ENCODE peak calls at places on chromosomes 2 and 18, in four cellular contexts. One of them, this sample, is unnamed. For H3K4me1, the result is how much of the 10 kb centered on the place peaks cover.

GRCh38 chr2:132547089-132547687 is 122.8 kb downstream of the LYPD1 start:
- DNase-seq in A549: peak
- DNase-seq in prostate gland: peak
- DNase-seq in H1: peak
- DNase-seq in this sample: no peak

GRCh38 chr2:101081508-101081907 is 69.7 kb downstream of the TBC1D8 start:
- DNase-seq in A549: no peak
- DNase-seq in prostate gland: no peak
- DNase-seq in H1: no peak
- DNase-seq in this sample: no peak

GRCh38 chr2:234814366-234814765 is 137.5 kb upstream of the SH3BP4 start:
- DNase-seq in A549: no peak
- DNase-seq in prostate gland: no peak
- DNase-seq in H1: no peak
- DNase-seq in this sample: no peak

GRCh38 chr2:85913854-85914524 is 25.2 kb upstream of the ST3GAL5 start:
- DNase-seq in A549: no peak
- DNase-seq in prostate gland: no peak
- DNase-seq in H1: no peak
- DNase-seq in this sample: no peak

GRCh38 chr18:26655614-26656400 is 107.5 kb upstream of the KCTD1 start:
- DNase-seq in A549: peak
- DNase-seq in prostate gland: peak
- DNase-seq in H1: peak
- DNase-seq in this sample: no peak

GRCh38 chr2:38509322-38509946 is 93.3 kb downstream of the HNRNPLL start:
- DNase-seq in A549: no peak
- DNase-seq in prostate gland: no peak
- DNase-seq in H1: no peak
- DNase-seq in this sample: no peak

GRCh38 chr2:64606495-64607363 is 47.0 kb downstream of the SERTAD2 start:
- DNase-seq in A549: no peak
- DNase-seq in prostate gland: peak
- DNase-seq in H1: peak
- DNase-seq in this sample: peak

GRCh38 chr2:170883683-170884082 is 45.4 kb upstream of the GORASP2 start:
- DNase-seq in A549: no peak
- DNase-seq in prostate gland: no peak
- DNase-seq in H1: no peak
- DNase-seq in this sample: no peak

GRCh38 chr18:45084207-45084606 is 403.5 kb downstream of the SETBP1 start:
- DNase-seq in A549: no peak
- DNase-seq in prostate gland: peak
- DNase-seq in H1: no peak
- DNase-seq in this sample: no peak

GRCh38 chr2:230864605-230865323 is at the start of gene ITM2C:
- DNase-seq in A549: peak
- DNase-seq in prostate gland: peak
- DNase-seq in H1: peak
- DNase-seq in this sample: no peak

GRCh38 chr18:43789234-43790000 is 512.1 kb upstream of the SYT4 start:
- DNase-seq in A549: no peak
- DNase-seq in prostate gland: no peak
- DNase-seq in H1: no peak
- DNase-seq in this sample: no peak

GRCh38 chr2:217945530-217945929 is 57.3 kb downstream of the TNS1 start:
- DNase-seq in A549: no peak
- DNase-seq in prostate gland: no peak
- DNase-seq in H1: no peak
- DNase-seq in this sample: no peak

GRCh38 chr2:62831729-62832128 is 126.2 kb downstream of the EHBP1 start:
- DNase-seq in A549: no peak
- DNase-seq in prostate gland: no peak
- DNase-seq in H1: no peak
- DNase-seq in this sample: no peak

GRCh38 chr2:191474459-191474858 is 203.5 kb upstream of the NABP1 start:
- DNase-seq in A549: no peak
- DNase-seq in prostate gland: no peak
- DNase-seq in H1: no peak
- DNase-seq in this sample: no peak

GRCh38 chr18:77006305-77007175 is 126.0 kb downstream of the MBP start:
- DNase-seq in A549: no peak
- DNase-seq in prostate gland: no peak
- DNase-seq in H1: no peak
- DNase-seq in this sample: no peak

GRCh38 chr2:85899849-85900248 is 11.1 kb upstream of the ST3GAL5 start:
- DNase-seq in A549: no peak
- DNase-seq in prostate gland: no peak
- DNase-seq in H1: no peak
- DNase-seq in this sample: no peak

GRCh38 chr2:203583084-203583695 is 48.1 kb upstream of the RAPH1 start:
- DNase-seq in A549: no peak
- DNase-seq in prostate gland: no peak
- DNase-seq in H1: no peak
- DNase-seq in this sample: no peak

GRCh38 chr2:64276417-64277095 is 132.3 kb upstream of the PELI1 start:
- DNase-seq in A549: no peak
- DNase-seq in prostate gland: no peak
- DNase-seq in H1: peak
- DNase-seq in this sample: no peak

GRCh38 chr2:18762667-18763066 is 173.3 kb upstream of the NT5C1B start:
- DNase-seq in A549: no peak
- DNase-seq in prostate gland: no peak
- DNase-seq in H1: no peak
- DNase-seq in this sample: no peak

DNA sequence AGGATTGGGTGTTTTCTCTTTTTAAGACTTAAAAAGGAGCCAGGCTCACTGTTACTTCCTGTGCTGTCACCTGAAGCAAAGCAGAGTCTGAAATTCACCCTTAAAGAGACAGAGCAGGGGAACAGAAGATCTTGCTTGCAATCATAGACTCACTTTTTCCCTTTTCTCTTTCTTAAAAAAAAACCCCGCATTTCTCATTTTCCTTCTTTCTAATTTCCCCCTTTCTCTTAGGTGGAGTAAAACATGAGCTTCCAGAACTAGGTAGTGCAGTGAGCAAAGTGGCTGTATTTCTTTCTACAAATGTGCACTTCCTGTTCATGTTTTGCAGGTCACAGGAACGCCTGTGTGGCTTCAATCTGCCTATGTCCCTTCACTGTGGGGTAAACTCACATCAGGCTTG is 381.2 kb downstream of the LPIN1 start:
- DNase-seq in A549: no peak
- DNase-seq in prostate gland: no peak
- DNase-seq in H1: no peak
- DNase-seq in this sample: no peak
- H3K4me3 ChIP-seq in A549: no peak
- H3K4me3 ChIP-seq in prostate gland: no peak
- H3K4me3 ChIP-seq in H1: no peak
- H3K4me3 ChIP-seq in this sample: no peak

DNA sequence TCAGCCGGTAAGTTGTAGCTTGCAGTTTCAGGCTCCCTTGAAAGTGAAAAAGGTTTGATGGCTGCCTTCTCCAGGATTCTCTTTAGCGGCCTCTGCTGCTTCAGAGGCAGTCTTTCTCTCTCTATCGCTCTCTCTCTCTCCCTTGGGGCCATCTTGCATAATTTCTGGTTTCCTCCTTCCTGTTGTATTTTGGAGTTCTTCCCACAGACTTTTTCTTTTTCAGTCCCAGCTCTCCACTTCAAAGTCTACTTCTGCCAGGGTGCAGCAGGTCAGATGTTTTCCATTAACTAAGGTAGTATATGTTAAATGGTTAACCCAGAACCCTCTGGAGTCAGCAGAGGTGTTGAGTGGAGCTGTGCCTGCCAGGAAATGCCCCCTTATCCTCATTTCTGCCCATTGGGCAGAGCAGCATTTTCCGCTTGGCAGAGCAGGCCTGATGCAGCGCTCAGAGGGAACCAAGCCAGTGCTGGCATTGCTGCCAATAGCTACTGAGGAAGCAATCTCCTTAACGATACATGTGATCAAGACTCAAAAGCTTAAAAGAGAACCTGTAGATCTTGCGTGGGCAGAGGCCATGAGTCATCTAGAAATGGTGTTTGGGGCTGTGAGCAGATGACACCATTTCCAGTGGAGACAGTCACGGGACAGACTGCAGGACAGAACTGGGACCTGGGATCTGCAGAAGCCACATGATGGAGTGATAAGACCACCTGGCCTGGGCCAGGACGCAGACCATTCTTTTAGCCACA is 20.8 kb downstream of the DBI start:
- DNase-seq in A549: no peak
- DNase-seq in prostate gland: peak
- DNase-seq in H1: no peak
- DNase-seq in this sample: peak
- H3K27ac ChIP-seq in A549: no peak
- H3K27ac ChIP-seq in prostate gland: peak
- H3K27ac ChIP-seq in H1: no peak
- H3K27ac ChIP-seq in this sample: no peak

DNA sequence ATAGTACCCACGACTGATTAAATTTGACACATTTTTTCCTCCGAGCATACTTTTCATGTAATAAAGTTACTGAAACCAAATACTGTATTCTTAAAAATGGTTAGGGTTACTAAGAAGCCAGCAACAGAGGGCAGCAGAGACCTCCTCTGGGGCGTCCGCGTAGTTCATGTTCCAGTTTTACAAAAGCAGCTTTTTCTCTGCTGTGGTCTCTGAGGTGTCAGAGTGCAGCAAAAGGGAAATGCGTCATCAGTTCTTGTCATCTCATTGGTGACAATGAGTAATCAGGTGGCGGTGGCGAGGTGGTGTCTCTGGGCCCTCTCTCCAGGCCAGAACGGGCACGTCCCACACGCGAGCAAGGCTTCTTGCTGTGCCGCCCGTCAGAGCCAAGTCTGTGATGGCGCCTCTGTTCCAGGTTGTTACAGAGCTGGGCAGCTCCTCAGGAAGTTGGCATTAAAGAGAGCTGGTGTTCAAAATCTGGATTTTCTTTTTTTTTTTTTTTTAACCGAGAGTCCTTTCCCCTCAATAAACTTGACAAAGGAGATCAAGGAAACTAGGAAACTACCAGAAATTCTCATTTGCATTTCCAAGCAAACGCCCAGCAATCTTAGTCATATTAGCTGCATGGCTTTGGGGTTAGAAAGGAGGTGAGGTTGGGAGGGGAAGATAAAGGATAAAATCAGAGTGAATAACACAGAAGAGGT is 98.6 kb upstream of the BZW1 start:
- DNase-seq in A549: peak
- DNase-seq in prostate gland: peak
- DNase-seq in H1: peak
- DNase-seq in this sample: peak
- H3K4me1 ChIP-seq in A549: under half
- H3K4me1 ChIP-seq in prostate gland: under half
- H3K4me1 ChIP-seq in H1: under half
- H3K4me1 ChIP-seq in this sample: under half

DNA sequence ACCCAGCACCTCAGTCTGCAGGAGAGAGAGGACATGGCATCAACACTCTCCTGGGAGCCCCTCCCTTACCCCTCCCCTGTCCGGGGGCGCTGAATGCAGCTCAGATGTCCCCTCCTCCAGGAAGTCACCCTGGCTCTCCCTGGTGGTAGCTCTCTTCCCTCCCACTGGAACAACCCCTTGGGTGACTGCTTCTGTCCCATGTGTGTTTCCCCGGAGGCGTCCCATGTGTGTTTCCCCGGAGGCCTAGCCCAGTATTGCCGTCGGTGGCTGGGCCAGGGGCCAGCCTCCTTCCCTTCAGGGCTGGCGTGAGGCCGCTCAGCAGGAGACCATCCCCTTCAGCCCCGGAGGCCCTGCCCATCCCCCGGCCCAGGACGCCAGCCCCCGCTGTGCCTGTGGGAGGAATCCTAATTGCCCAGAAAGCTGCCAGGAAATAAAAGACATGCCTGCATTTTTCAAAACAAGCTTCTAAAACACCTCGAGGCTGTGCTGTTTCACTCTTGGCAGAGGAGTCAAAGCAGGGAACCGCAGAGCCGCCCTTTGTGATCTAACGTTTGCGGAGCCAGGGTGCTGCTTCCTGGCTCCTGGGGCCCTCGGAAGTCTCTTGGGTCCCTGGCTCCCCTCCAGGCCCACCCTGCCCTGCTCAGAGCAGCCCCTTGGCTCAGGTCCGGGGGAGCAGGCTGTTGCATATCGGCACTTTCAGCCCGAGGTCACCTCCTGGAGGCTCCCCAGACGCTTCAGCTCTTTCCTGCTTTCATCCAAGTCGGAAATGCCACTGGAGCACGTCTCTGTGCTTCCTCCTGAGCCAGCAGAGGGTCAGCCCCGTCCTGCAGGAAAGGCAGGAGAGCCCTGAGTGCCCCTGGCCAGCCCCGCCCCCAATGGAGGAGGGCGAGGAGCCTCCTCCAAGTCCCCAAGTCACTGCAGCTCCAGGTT is 11.4 kb downstream of the SNED1 start:
- DNase-seq in A549: no peak
- DNase-seq in prostate gland: peak
- DNase-seq in H1: peak
- DNase-seq in this sample: no peak
- H3K4me3 ChIP-seq in A549: no peak
- H3K4me3 ChIP-seq in prostate gland: peak
- H3K4me3 ChIP-seq in H1: no peak
- H3K4me3 ChIP-seq in this sample: peak

This sample was measured in ascending aorta.